ENCODE peak calls at places on chromosomes 4 and X, in eight cellular contexts. F, U, M, A, L, P, T and B are unnamed samples.
A peak's percentile ranks its signal among the peaks of the same experiment; 100 is the strongest.

GRCh38 chrX:10859353-10859752 is 239.0 kb upstream of the MID1 start:
- DNase-seq in U (no peak), F (no peak), A (no peak), T (no peak), M (no peak), L (no peak), P (no peak), B (no peak)

GRCh38 chrX:150547511-150548115 is 20.8 kb upstream of the MTM1 start:
- DNase-seq in A (peak; percentile 69), U (peak; percentile 65), P (no peak), L (no peak), M (peak; percentile 58), T (no peak), F (peak; percentile 58), B (no peak)

GRCh38 chr4:3387154-3387942 is 54.4 kb upstream of the HGFAC start:
- DNase-seq in L (no peak), F (no peak), T (no peak), P (no peak), U (no peak), A (no peak), M (no peak), B (no peak)

GRCh38 chr4:172794378-172794777 is 374.2 kb upstream of the GALNT7 start:
- DNase-seq in U (no peak), L (no peak), M (no peak), T (no peak), P (no peak), F (no peak), A (no peak), B (no peak)

GRCh38 chrX:12974217-12974796 is 603 bp upstream of the TMSB4X start:
- DNase-seq in L (no peak), U (no peak), P (peak; percentile 28), M (peak; percentile 31), T (no peak), A (peak; percentile 65), F (peak; percentile 67), B (peak; percentile 36)

GRCh38 chrX:94831364-94831763 is 1157.4 kb downstream of the FAM133A start:
- DNase-seq in T (no peak), M (no peak), P (no peak), F (no peak), A (no peak), L (no peak), U (peak; percentile 20), B (no peak)

GRCh38 chr4:38013461-38014366 is 53.5 kb downstream of the PTTG2 start:
- DNase-seq in A (peak; percentile 76), F (peak; percentile 53), P (no peak), M (no peak), T (no peak), U (no peak), L (no peak), B (no peak)

GRCh38 chr4:1246111-1246881 is 2.6 kb downstream of the CTBP1 start:
- DNase-seq in M (no peak), U (no peak), F (peak; percentile 17), L (no peak), A (peak; percentile 26), P (no peak), T (no peak), B (no peak)

GRCh38 chr4:95155759-95156451 is 392.9 kb downstream of the UNC5C start:
- DNase-seq in L (peak; percentile 59), M (no peak), T (no peak), U (peak; percentile 33), P (peak; percentile 45), A (no peak), F (no peak), B (no peak)

GRCh38 chr4:10023050-10023419 is 1.7 kb upstream of the SLC2A9 start:
- DNase-seq in T (no peak), U (no peak), P (no peak), M (peak; percentile 42), L (no peak), F (no peak), A (no peak), B (no peak)
- H3K27ac ChIP-seq in T (no peak overlapping the region), U (no peak overlapping the region), P (peak overlapping the region; percentile 98), M (no peak overlapping the region), L (no peak overlapping the region), F (no peak overlapping the region), A (peak overlapping the region; percentile 98), B (no peak overlapping the region)

DNA sequence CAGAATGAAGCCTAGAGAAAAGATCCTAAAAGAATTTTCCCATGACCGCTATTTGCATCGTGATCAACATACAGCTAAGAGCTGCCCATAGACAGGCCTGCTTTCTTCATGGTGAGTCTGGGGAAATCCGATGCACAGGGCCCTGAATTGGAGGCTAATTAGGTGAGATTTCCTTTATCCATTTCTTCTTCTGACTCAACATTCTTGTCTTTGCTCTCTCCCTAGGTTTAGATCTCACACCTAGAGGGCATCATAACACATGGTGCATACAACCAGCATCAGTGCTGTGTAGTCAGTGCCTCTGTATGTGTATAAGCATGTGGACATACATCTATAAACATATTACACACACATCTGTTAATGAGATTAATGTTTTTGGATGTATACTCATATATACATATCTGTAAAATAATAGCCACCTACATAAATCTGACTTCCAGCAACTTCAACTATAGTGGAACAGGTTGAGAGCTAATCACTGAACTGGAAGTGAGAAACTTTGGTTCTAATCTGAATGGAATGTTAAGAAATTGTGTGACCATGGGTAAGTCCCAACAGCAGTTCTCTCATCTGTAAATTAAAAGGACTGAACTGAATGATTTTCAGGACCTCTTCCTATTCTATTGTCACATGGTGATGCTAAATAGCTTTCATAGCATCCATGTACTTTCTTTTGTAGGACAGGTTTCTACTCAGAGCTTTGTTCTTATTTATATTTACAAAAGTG is 17.5 kb downstream of the GATB start:
- DNase-seq in L (no peak), U (no peak), M (no peak), F (no peak), A (no peak), P (no peak), T (no peak), B (no peak)
- H3K27ac ChIP-seq in L (no peak overlapping the region), U (no peak overlapping the region), M (no peak overlapping the region), F (no peak overlapping the region), A (no peak overlapping the region), P (no peak overlapping the region), T (peak overlapping the region; percentile 87), B (no peak overlapping the region)

GRCh38 chrX:97330150-97330549 is 446.4 kb downstream of the RPA4 start:
- DNase-seq in A (no peak), M (no peak), U (no peak), F (no peak), P (no peak), L (no peak), T (no peak), B (no peak)

GRCh38 chrX:97332963-97333362 is 449.3 kb downstream of the RPA4 start:
- DNase-seq in L (no peak), A (no peak), U (peak; percentile 5), M (no peak), T (no peak), P (no peak), F (no peak), B (no peak)

GRCh38 chrX:97328853-97329252 is 445.1 kb downstream of the RPA4 start:
- DNase-seq in T (no peak), M (no peak), A (no peak), U (no peak), L (no peak), F (no peak), P (no peak), B (no peak)

DNA sequence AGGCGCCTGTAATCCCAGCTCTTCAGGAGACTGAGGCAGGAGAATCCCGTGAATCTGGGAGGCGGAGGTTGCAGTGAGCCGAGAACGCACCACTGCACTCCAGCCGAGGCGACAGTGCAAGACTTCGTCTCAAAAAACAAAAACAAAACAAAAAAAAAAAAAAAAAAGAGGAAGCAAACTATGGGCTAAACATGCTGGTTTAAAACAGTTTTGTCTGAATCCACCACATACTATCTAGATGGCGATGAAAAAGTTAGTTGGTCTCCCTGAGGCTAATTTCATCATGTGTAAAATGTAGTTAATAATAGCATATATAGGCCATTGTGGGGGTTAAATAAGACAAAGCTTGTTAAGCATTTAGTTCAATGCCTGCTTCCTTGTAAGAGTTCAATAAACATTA is 451.1 kb downstream of the RPA4 start:
- DNase-seq in T (no peak), A (no peak), L (no peak), P (no peak), F (no peak), M (no peak), U (no peak), B (no peak)
- H3K27ac ChIP-seq in T (no peak overlapping the region), A (no peak overlapping the region), L (no peak overlapping the region), P (no peak overlapping the region), F (no peak overlapping the region), M (no peak overlapping the region), U (no peak overlapping the region), B (no peak overlapping the region)

DNA sequence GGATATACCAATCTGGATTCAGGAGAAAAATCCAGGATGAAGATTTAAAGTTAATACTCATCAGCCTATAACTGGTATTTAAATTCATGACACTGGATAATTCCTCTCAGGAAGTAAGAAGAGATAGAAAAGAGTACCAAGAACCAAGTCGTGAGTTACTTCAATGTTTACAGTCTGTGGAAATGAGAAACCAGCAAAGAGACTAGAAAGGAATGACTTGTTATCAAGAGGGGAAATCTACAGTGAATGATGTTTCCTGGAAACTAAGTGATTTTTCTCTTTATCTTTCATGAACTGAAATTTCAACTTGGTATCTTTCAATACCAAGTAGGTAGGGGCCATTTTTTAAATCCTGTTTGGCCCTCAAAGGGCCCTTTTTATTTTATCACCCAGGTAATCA is 217.9 kb upstream of the AFF2 start:
- DNase-seq in L (no peak), F (no peak), M (no peak), T (no peak), U (no peak), P (no peak), A (no peak), B (no peak)
- H3K27ac ChIP-seq in L (no peak overlapping the region), F (no peak overlapping the region), M (no peak overlapping the region), T (no peak overlapping the region), U (no peak overlapping the region), P (no peak overlapping the region), A (no peak overlapping the region), B (no peak overlapping the region)